ENCODE peak calls at places on chromosomes 5 and 9, in five cellular contexts. J is stimulated activated CD4-positive, alpha-beta T cell treated with anti-CD3 and anti-CD28 coated beads, Interleukin-4, amount 100 ng/mL, for 1 hour; R is NCI-H1436 treated with DMSO at 0.1 percent for 48 hours; D is mesenteric fat pad; G is stimulated activated CD8-positive, alpha-beta memory T cell treated with anti-CD3 and anti-CD28 coated beads, Interleukin-7, amount 100 ng/mL, for 1 hour. Y is an unnamed sample.

GRCh38 chr5:134124289-134125194 is 10.1 kb downstream of the TCF7 start:
- DNase-seq in J (no peak), R (no peak), D (no peak), G (no peak), Y (no peak)

GRCh38 chr5:53099546-53099945 is 10.0 kb downstream of the MOCS2 start:
- DNase-seq in J (no peak), R (no peak), D (no peak), G (no peak), Y (no peak)

GRCh38 chr9:136621019-136621733 is 41.5 kb upstream of the EGFL7 start:
- DNase-seq in J (no peak), R (no peak), D (no peak), G (no peak), Y (no peak)

GRCh38 chr5:130116972-130117371 is 212.7 kb downstream of the CHSY3 start:
- DNase-seq in J (no peak), R (no peak), D (no peak), G (no peak), Y (no peak)

GRCh38 chr5:139382371-139382770 is 726 bp downstream of the SLC23A1 start:
- DNase-seq in J (no peak), R (no peak), D (no peak), G (no peak), Y (no peak)

GRCh38 chr5:91070761-91071429 is 312.2 kb downstream of the ARRDC3 start:
- DNase-seq in J (no peak), R (no peak), D (no peak), G (no peak), Y (no peak)

GRCh38 chr9:97768731-97769130 is 71.6 kb upstream of the XPA start:
- DNase-seq in J (no peak), R (no peak), D (no peak), G (no peak), Y (no peak)

GRCh38 chr5:180670157-180670556 is 20.8 kb upstream of the FLT4 start:
- DNase-seq in J (no peak), R (no peak), D (no peak), G (no peak), Y (no peak)

GRCh38 chr9:135898634-135899407 is 8.5 kb downstream of the CAMSAP1 start:
- DNase-seq in J (no peak), R (no peak), D (peak), G (no peak), Y (no peak)

GRCh38 chr5:170168002-170168401 is 62.3 kb downstream of the FOXI1 start:
- DNase-seq in J (no peak), R (no peak), D (no peak), G (no peak), Y (no peak)

GRCh38 chr5:126234563-126235195 is 188.5 kb upstream of the GRAMD2B start:
- DNase-seq in J (no peak), R (no peak), D (no peak), G (no peak), Y (no peak)

GRCh38 chr5:158899792-158900191 is 199.9 kb downstream of the EBF1 start:
- DNase-seq in J (no peak), R (no peak), D (no peak), G (no peak), Y (no peak)

GRCh38 chr9:76213751-76214150 is 180.5 kb downstream of the RFK start:
- DNase-seq in J (no peak), R (no peak), D (no peak), G (no peak), Y (no peak)

GRCh38 chr9:13141629-13142028 is 137.9 kb downstream of the MPDZ start:
- DNase-seq in J (no peak), R (no peak), D (no peak), G (no peak), Y (no peak)

GRCh38 chr5:175464414-175465233 is 13.7 kb upstream of the SFXN1 start:
- DNase-seq in J (peak), R (no peak), D (no peak), G (peak), Y (peak)

GRCh38 chr9:135931349-135931820 is 24.0 kb upstream of the CAMSAP1 start:
- DNase-seq in J (no peak), R (no peak), D (no peak), G (no peak), Y (no peak)